ENCODE peak calls at places on chromosomes 13 and 19, in six cellular contexts. S, E, I, V, P and N are unnamed samples.

GRCh38 chr13:27425151-27425917 is 915 bp downstream of the GTF3A start:
- DNase-seq in S (no peak), E (no peak), I (no peak), V (peak; percentile 47), P (no peak), N (no peak)

GRCh38 chr19:31074751-31075150 is 274.5 kb downstream of the TSHZ3 start:
- DNase-seq in S (no peak), E (no peak), I (no peak), V (no peak), P (no peak), N (no peak)

GRCh38 chr13:80131204-80131603 is 209.7 kb downstream of the SPRY2 start:
- DNase-seq in S (no peak), E (peak; percentile 80), I (peak; percentile 46), V (no peak), P (no peak), N (peak; percentile 46)

GRCh38 chr13:25874064-25874737 is 177.6 kb downstream of the SHISA2 start:
- DNase-seq in S (no peak), E (no peak), I (no peak), V (no peak), P (no peak), N (peak; percentile 8)

GRCh38 chr19:928471-929259 is 2.8 kb downstream of the ARID3A start:
- DNase-seq in S (no peak), E (peak; percentile 50), I (no peak), V (no peak), P (peak; percentile 99), N (no peak)

GRCh38 chr13:31012285-31013024 is 80.0 kb downstream of the TEX26 start:
- DNase-seq in S (no peak), E (peak; percentile 46), I (peak; percentile 46), V (no peak), P (no peak), N (peak; percentile 59)

GRCh38 chr19:8210660-8211101 is 1.5 kb downstream of the CERS4 start:
- DNase-seq in S (no peak), E (no peak), I (no peak), V (no peak), P (no peak), N (no peak)

GRCh38 chr13:106238690-106239089 is 296.8 kb downstream of the EFNB2 start:
- DNase-seq in S (no peak), E (no peak), I (no peak), V (no peak), P (no peak), N (no peak)

GRCh38 chr13:58949646-58950045 is 1214.1 kb downstream of the DIAPH3 start:
- DNase-seq in S (no peak), E (no peak), I (no peak), V (peak; percentile 55), P (no peak), N (peak; percentile 45)

GRCh38 chr13:31912641-31913401 is 118.8 kb upstream of the FRY start:
- DNase-seq in S (no peak), E (no peak), I (no peak), V (no peak), P (no peak), N (no peak)

GRCh38 chr13:23796546-23796945 is 92.7 kb downstream of the MIPEP start:
- DNase-seq in S (no peak), E (peak; percentile 58), I (peak; percentile 49), V (no peak), P (no peak), N (no peak)

GRCh38 chr19:12482505-12482886 is 2.1 kb downstream of the ZNF709 start:
- DNase-seq in S (no peak), E (peak; percentile 15), I (no peak), V (no peak), P (no peak), N (no peak)

GRCh38 chr19:12484011-12484370 is 625 bp downstream of the ZNF709 start:
- DNase-seq in S (peak; percentile 15), E (no peak), I (peak; percentile 6), V (no peak), P (no peak), N (peak; percentile 21)

GRCh38 chr19:12481781-12482504 is 2.7 kb downstream of the ZNF709 start:
- DNase-seq in S (no peak), E (no peak), I (no peak), V (no peak), P (no peak), N (no peak)

DNA sequence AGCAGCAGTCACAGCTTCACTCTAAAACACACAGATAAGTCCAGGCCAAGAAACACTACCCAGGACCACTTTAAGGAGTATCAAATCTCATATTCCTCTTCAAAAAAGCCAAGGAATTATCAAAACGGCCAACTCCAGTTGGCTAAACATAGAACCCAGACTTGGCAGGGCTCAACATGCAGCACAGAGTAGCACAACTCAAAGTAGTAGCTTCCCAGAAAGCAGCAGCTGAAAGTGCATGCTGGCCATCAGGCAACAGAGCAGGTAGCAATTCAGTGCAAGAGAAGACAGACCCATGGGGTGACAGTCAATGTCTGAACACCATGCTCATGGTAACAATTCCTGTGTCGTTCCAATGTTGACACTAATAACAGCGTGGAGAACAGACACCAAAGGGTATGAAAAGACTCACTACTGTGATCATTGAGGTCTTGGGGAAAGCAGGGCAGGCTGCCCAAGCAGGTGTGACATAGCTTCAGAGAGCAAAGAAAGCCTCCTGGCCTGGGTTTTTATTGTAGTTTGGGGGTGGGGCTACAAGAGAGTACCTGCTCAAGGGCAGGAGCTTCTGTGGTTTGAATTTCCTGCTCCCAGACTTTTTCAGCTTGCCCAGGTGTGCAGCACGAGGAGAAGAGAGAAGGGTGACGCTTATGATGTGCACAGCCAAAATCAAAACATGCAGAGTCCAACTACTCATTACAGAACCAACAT is 6.2 kb downstream of the ZNF709 start:
- DNase-seq in S (no peak), E (no peak), I (no peak), V (no peak), P (no peak), N (no peak)
- H2BK5ac ChIP-seq in S (no peak overlapping the region), E (no peak overlapping the region), I (no peak overlapping the region), V (no peak overlapping the region), P (no peak overlapping the region), N (no peak overlapping the region)

GRCh38 chr13:112712451-112712881 is 22.6 kb downstream of the ATP11A start:
- DNase-seq in S (no peak), E (no peak), I (no peak), V (no peak), P (no peak), N (no peak)
- H4K8ac ChIP-seq in S (no peak overlapping the region), E (no peak overlapping the region), I (no peak overlapping the region), V (no peak overlapping the region), P (peak overlapping the region; percentile 3), N (no peak overlapping the region)

GRCh38 chr19:16860996-16861395 is 27.8 kb upstream of the F2RL3 start:
- DNase-seq in S (no peak), E (no peak), I (no peak), V (no peak), P (no peak), N (no peak)
- H3K4me3 ChIP-seq in S (no peak overlapping the region), E (no peak overlapping the region), I (no peak overlapping the region), V (no peak overlapping the region), P (no peak overlapping the region), N (no peak overlapping the region)

GRCh38 chr19:13198634-13199033 is 48.4 kb downstream of the IER2 start:
- DNase-seq in S (no peak), E (no peak), I (no peak), V (no peak), P (no peak), N (no peak)
- H2BK5ac ChIP-seq in S (no peak overlapping the region), E (no peak overlapping the region), I (no peak overlapping the region), V (no peak overlapping the region), P (no peak overlapping the region), N (no peak overlapping the region)

GRCh38 chr19:37466798-37467607 is at the start of gene ZNF569:
- DNase-seq in S (peak; percentile 87), E (peak; percentile 93), I (peak; percentile 95), V (peak; percentile 86), P (peak; percentile 92), N (peak; percentile 98)
- H4K8ac ChIP-seq in S (no peak within 1 kb of the TSS), E (peak within 1 kb of the TSS; percentile 89), I (peak within 1 kb of the TSS; percentile 88), V (peak within 1 kb of the TSS; percentile 60), P (peak within 1 kb of the TSS; percentile 95), N (no peak within 1 kb of the TSS)

GRCh38 chr19:46407891-46408426 is 5.4 kb downstream of the CCDC8 start:
- DNase-seq in S (no peak), E (no peak), I (no peak), V (no peak), P (no peak), N (no peak)
- H3K4me3 ChIP-seq in S (no peak overlapping the region), E (no peak overlapping the region), I (no peak overlapping the region), V (peak overlapping the region; percentile 63), P (no peak overlapping the region), N (no peak overlapping the region)

DNA sequence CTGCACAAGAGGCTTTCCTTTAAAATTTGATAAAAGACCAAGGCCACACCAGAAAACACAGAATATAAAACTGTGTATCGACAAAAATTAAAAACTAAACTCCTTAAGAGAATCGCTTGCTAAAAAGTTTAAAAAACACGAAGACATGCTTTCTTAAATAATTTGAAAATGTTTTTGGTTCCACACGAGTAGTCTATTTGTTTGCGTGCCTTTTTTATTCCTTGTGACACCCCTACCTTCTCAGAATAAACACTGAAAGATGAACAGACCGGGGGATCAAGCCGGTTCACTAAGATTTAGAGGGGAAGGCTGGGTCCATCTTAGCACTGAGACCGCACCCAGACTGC is 256.4 kb upstream of the STARD13 start:
- DNase-seq in S (no peak), E (no peak), I (no peak), V (no peak), P (no peak), N (no peak)
- H2BK5ac ChIP-seq in S (no peak overlapping the region), E (peak overlapping the region; percentile 67), I (peak overlapping the region; percentile 95), V (peak overlapping the region; percentile 87), P (peak overlapping the region; percentile 86), N (peak overlapping the region; percentile 41)